ENCODE peak calls at places on chromosome X, in five cellular contexts. R is SK-N-SH, P is GM23248, I is neural progenitor cell, M is PC-9. K is an unnamed sample.

GRCh38 chrX:13119386-13119785 is 75.0 kb upstream of the FAM9C start:
- DNase-seq in R (no peak), P (peak; percentile 64), I (peak; percentile 55), M (no peak), K (no peak)

GRCh38 chrX:9519546-9520210 is 54.8 kb downstream of the TBL1X start:
- DNase-seq in R (no peak), P (peak; percentile 54), I (no peak), M (no peak), K (no peak)

GRCh38 chrX:136635235-136635634 is 12.7 kb upstream of the CD40LG start:
- DNase-seq in R (no peak), P (no peak), I (no peak), M (no peak), K (no peak)

GRCh38 chrX:118968031-118968430 is 6.4 kb upstream of the LONRF3 start:
- DNase-seq in R (no peak), P (peak; percentile 32), I (no peak), M (peak; percentile 40), K (no peak)

GRCh38 chrX:10512258-10512657 is 108.1 kb downstream of the MID1 start:
- DNase-seq in R (peak; percentile 17), P (no peak), I (no peak), M (no peak), K (no peak)

GRCh38 chrX:40130207-40130606 is 32.4 kb upstream of the BCOR start:
- DNase-seq in R (no peak), P (peak; percentile 79), I (no peak), M (peak; percentile 77), K (no peak)

GRCh38 chrX:104189862-104190261 is 23.6 kb downstream of the FAM199X start:
- DNase-seq in R (no peak), P (peak; percentile 9), I (no peak), M (no peak), K (no peak)

GRCh38 chrX:23228950-23229448 is 105.7 kb upstream of the PTCHD1 start:
- DNase-seq in R (no peak), P (no peak), I (no peak), M (no peak), K (peak; percentile 6)

GRCh38 chrX:154056739-154057367 is 37.2 kb upstream of the IRAK1 start:
- DNase-seq in R (no peak), P (peak; percentile 43), I (no peak), M (no peak), K (no peak)

GRCh38 chrX:149461746-149462145 is 43.4 kb downstream of the IDS start:
- DNase-seq in R (no peak), P (no peak), I (no peak), M (peak; percentile 18), K (no peak)

GRCh38 chrX:9997524-9997923 is 30.4 kb downstream of the CLDN34 start:
- DNase-seq in R (no peak), P (no peak), I (no peak), M (no peak), K (no peak)

GRCh38 chrX:134836497-134836968 is 154.3 kb upstream of the SMIM10 start:
- DNase-seq in R (no peak), P (peak; percentile 17), I (no peak), M (peak; percentile 86), K (no peak)

GRCh38 chrX:39816871-39817731 is 280.7 kb downstream of the BCOR start:
- DNase-seq in R (no peak), P (peak; percentile 81), I (peak; percentile 68), M (no peak), K (peak; percentile 86)

GRCh38 chrX:55135171-55135570 is 46.4 kb downstream of the PAGE2 start:
- DNase-seq in R (peak; percentile 41), P (peak; percentile 47), I (peak; percentile 18), M (no peak), K (peak; percentile 20)

GRCh38 chrX:80765226-80765625 is 44.5 kb downstream of the BRWD3 start:
- DNase-seq in R (no peak), P (peak; percentile 64), I (no peak), M (peak; percentile 63), K (peak; percentile 5)

GRCh38 chrX:41823402-41823801 is 99.4 kb downstream of the GPR82 start:
- DNase-seq in R (no peak), P (peak; percentile 40), I (no peak), M (no peak), K (no peak)

GRCh38 chrX:17380221-17380620 is 5.2 kb downstream of the NHS start:
- DNase-seq in R (no peak), P (no peak), I (no peak), M (no peak), K (no peak)

GRCh38 chrX:41472231-41472815 is 25.2 kb downstream of the NYX start:
- DNase-seq in R (no peak), P (no peak), I (no peak), M (no peak), K (no peak)

GRCh38 chrX:9942086-9942485 is 25.1 kb upstream of the CLDN34 start:
- DNase-seq in R (no peak), P (no peak), I (no peak), M (no peak), K (no peak)

GRCh38 chrX:115289465-115289864 is at the start of gene LUZP4:
- DNase-seq in R (no peak), P (no peak), I (no peak), M (no peak), K (no peak)

GRCh38 chrX:131677655-131678628 is 134.1 kb downstream of the OR13H1 start:
- DNase-seq in R (peak; percentile 74), P (peak; percentile 41), I (peak; percentile 70), M (peak; percentile 46), K (peak; percentile 75)

GRCh38 chrX:85244411-85245210 is 820 bp downstream of the ZNF711 start:
- DNase-seq in R (peak; percentile 60), P (peak; percentile 13), I (peak; percentile 64), M (no peak), K (peak; percentile 41)

GRCh38 chrX:51395474-51395806 is 62.8 kb downstream of the NUDT10 start:
- DNase-seq in R (no peak), P (no peak), I (no peak), M (no peak), K (no peak)

GRCh38 chrX:31268359-31268758 is 196.5 kb upstream of the FTHL17 start:
- DNase-seq in R (no peak), P (no peak), I (peak; percentile 22), M (no peak), K (no peak)

GRCh38 chrX:118552501-118552900 is 56.9 kb downstream of the DOCK11 start:
- DNase-seq in R (no peak), P (peak; percentile 92), I (no peak), M (peak; percentile 65), K (no peak)

GRCh38 chrX:129984196-129984962 is 1.9 kb downstream of the BCORL1 start:
- DNase-seq in R (peak; percentile 86), P (peak; percentile 43), I (peak; percentile 43), M (no peak), K (peak; percentile 32)
- H3K4me3 ChIP-seq in R (peak overlapping the region; percentile 60), P (peak overlapping the region; percentile 67), I (no peak overlapping the region), M (peak overlapping the region; percentile 72), K (peak overlapping the region; percentile 53)

GRCh38 chrX:1496076-1496475 is 40.9 kb downstream of the P2RY8 start:
- DNase-seq in R (no peak), P (no peak), I (no peak), M (no peak), K (no peak)

GRCh38 chrX:1502241-1502640 is 34.7 kb downstream of the P2RY8 start:
- DNase-seq in R (no peak), P (no peak), I (no peak), M (no peak), K (no peak)

GRCh38 chrX:1506916-1507315 is 30.1 kb downstream of the P2RY8 start:
- DNase-seq in R (no peak), P (no peak), I (no peak), M (no peak), K (no peak)

GRCh38 chrX:1502853-1503252 is 34.1 kb downstream of the P2RY8 start:
- DNase-seq in R (no peak), P (no peak), I (no peak), M (no peak), K (no peak)

DNA sequence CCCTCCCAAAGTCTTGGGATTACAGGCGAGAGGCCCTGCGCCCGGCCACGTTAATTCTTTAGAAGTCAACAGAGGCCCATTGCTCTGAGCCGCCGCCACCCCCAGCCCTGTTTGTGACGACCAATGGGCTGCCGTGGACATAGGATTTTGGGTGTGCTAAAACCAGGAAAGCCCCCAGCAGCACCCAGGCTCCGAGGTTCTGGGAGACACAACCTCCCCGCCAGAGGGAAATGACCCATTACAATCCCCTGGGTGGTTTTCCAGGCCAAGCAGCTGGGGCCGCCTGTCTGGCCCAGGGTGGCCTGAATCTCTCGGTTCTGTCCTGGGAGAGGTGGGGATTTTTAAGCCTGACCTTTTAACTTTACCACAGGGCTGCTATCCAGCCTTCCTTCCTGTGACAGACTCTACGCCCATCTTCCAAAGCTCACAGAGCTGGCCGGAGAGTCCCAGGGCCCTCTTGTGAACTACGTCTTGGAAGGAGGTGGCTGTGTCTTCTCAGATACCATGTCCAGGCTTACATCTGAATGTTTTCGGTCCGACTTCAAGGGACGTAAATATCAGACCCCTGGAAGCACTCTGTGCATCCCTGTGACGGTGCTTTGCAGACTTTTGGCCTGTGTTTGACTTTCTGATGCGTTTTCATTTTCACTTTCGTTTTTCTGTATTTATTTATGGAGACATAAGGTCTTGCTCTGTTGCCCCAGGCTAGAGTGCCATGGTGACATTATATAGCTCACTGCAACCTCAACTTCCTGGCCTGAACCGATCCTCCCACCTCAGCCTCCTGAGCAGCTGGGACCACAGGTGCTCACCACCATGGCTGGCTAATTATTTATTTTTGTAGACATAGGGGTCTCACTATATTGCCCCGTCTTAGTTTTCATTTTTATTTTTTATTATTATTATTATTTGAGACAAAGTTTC is 36.0 kb downstream of the P2RY8 start:
- DNase-seq in R (no peak), P (no peak), I (no peak), M (no peak), K (no peak)
- H3F3A ChIP-seq in R (no peaks in the 10 kb centered on the region), P (no peaks in the 10 kb centered on the region), I (no peaks in the 10 kb centered on the region), M (no peaks in the 10 kb centered on the region), K (no peaks in the 10 kb centered on the region)

DNA sequence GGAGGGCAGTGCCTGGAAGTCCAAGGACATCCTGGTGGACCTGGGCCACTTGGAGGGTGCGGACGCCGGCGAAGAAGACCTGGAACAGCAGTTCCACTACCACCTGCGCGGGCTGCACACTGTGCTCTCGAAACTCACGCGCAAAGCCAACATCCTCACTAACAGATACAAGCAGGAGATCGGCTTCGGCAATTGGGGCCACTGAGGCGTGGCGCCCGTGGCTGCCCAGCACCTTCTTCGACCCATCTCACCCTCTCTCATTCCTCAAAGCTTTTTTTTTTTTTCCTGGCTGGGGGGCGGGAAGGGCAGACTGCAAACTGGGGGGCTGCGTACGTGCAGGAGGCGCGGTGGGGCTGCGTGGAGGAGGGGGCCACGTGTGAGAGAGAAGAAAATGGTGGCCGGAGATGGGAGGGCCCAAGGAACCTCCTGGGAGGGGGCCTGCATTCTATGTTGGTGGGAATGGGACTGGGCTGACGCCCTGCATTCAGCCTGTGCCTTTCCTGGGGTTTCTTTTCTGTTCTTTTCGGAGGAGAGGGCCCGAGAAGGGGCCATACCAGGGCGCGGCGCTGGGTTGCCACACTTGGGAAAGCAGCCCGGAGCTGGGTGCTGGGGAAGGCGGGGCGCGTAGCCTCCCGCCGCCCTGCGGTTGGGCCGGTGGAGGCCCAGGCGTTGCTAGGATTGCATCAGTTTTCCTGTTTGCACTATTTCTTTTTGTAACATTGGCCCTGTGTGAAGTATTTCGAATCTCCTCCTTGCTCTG is 4.2 kb downstream of the MID1IP1 start:
- DNase-seq in R (peak; percentile 53), P (peak; percentile 89), I (peak; percentile 48), M (no peak), K (peak; percentile 42)
- H3K4me2 ChIP-seq in R (peak overlapping the region; percentile 79), P (peak overlapping the region; percentile 92), I (peak overlapping the region; percentile 86), M (no peak overlapping the region), K (peak overlapping the region; percentile 81)

DNA sequence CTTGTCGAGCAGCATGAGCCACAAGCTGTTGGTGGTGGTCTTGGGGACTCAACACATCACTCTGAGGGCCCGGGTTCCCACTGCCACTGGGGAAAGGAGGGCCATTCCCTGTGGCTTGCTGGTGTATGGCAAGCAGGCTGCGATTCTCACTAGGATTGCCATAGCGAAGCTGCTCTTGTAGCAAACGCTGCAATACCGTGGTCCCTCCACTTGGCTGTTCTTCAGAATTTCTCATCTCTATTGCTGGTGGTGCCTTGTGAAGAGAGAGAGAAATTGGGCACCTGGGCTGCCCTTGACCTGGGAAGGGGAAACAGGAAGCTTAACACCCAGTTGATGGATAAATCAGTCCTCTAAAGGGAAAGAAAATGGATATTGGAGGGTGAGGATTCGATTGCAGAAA is 17.7 kb downstream of the AMOT start:
- DNase-seq in R (no peak), P (no peak), I (no peak), M (no peak), K (peak; percentile 47)
- H3K4me3 ChIP-seq in R (no peak overlapping the region), P (no peak overlapping the region), I (no peak overlapping the region), M (no peak overlapping the region), K (no peak overlapping the region)

K was measured in GM23338.